ENCODE peak calls at places on chromosomes 4 and X, in four cellular contexts. U is HCT116, H is H1, S is HepG2. W is an unnamed sample.

GRCh38 chr4:88630756-88631155 is 38.5 kb downstream of the HERC3 start:
- DNase-seq in U (no peak), H (no peak), S (no peak), W (peak; percentile 45)

GRCh38 chr4:120198411-120198810 is 131.8 kb upstream of the MAD2L1 start:
- DNase-seq in U (no peak), H (no peak), S (no peak), W (no peak)

GRCh38 chr4:112765317-112765989 is 128.5 kb downstream of the LARP7 start:
- DNase-seq in U (peak; percentile 43), H (peak; percentile 9), S (peak; percentile 52), W (peak; percentile 5)

GRCh38 chrX:134622056-134622812 is 36.0 kb downstream of the PLAC1 start:
- DNase-seq in U (peak; percentile 23), H (peak; percentile 39), S (no peak), W (no peak)

GRCh38 chr4:38109896-38110295 is 149.7 kb downstream of the PTTG2 start:
- DNase-seq in U (no peak), H (no peak), S (peak; percentile 73), W (no peak)

GRCh38 chrX:132208422-132208821 is 10.8 kb downstream of the RAP2C start:
- DNase-seq in U (no peak), H (no peak), S (no peak), W (no peak)

GRCh38 chrX:107678957-107679740 is 50.8 kb downstream of the PRPS1 start:
- DNase-seq in U (no peak), H (no peak), S (no peak), W (no peak)

GRCh38 chr4:4270529-4270928 is 19.4 kb downstream of the LYAR start:
- DNase-seq in U (no peak), H (no peak), S (no peak), W (no peak)

GRCh38 chr4:80107374-80107773 is 34.3 kb upstream of the ANTXR2 start:
- DNase-seq in U (no peak), H (no peak), S (no peak), W (no peak)

GRCh38 chr4:165208741-165209388 is 1.5 kb downstream of the KLHL2 start:
- DNase-seq in U (no peak), H (no peak), S (no peak), W (no peak)

GRCh38 chr4:164350086-164350485 is 403.8 kb upstream of the SMIM31 start:
- DNase-seq in U (no peak), H (no peak), S (no peak), W (no peak)

GRCh38 chr4:109432676-109433075 is 939 bp upstream of the SEC24B start:
- DNase-seq in U (no peak), H (no peak), S (no peak), W (no peak)

GRCh38 chr4:36187723-36188333 is 56.5 kb downstream of the ARAP2 start:
- DNase-seq in U (peak; percentile 3), H (no peak), S (peak; percentile 1), W (peak; percentile 29)

GRCh38 chrX:152619897-152620296 is 17.8 kb upstream of the GABRQ start:
- DNase-seq in U (no peak), H (no peak), S (no peak), W (no peak)

GRCh38 chrX:24245201-24245600 is 68.7 kb downstream of the SUPT20HL2 start:
- DNase-seq in U (no peak), H (no peak), S (no peak), W (no peak)

GRCh38 chr4:19807505-19807904 is 444.2 kb upstream of the SLIT2 start:
- DNase-seq in U (no peak), H (no peak), S (no peak), W (no peak)

GRCh38 chr4:174828845-174829701 is at the start of gene GLRA3:
- DNase-seq in U (no peak), H (peak; percentile 93), S (peak; percentile 11), W (peak; percentile 51)

GRCh38 chr4:40264995-40265909 is 68.4 kb downstream of the RHOH start:
- DNase-seq in U (no peak), H (no peak), S (no peak), W (no peak)

GRCh38 chr4:88054229-88054628 is 46.8 kb downstream of the PKD2 start:
- DNase-seq in U (no peak), H (no peak), S (no peak), W (no peak)

GRCh38 chrX:46649421-46650260 is 76.1 kb downstream of the CHST7 start:
- DNase-seq in U (no peak), H (peak; percentile 13), S (no peak), W (peak; percentile 6)

GRCh38 chrX:2694868-2695267 is 3.8 kb downstream of the CD99 start:
- DNase-seq in U (no peak), H (no peak), S (no peak), W (no peak)

GRCh38 chrX:125289920-125290319 is 29.8 kb upstream of the TEX13C start:
- DNase-seq in U (no peak), H (no peak), S (no peak), W (no peak)

GRCh38 chr4:113437124-113437523 is 324.4 kb downstream of the CAMK2D start:
- DNase-seq in U (no peak), H (no peak), S (no peak), W (no peak)

GRCh38 chrX:99398578-99398977 is 1011.5 kb downstream of the PCDH19 start:
- DNase-seq in U (no peak), H (no peak), S (no peak), W (no peak)

GRCh38 chrX:72727846-72728245 is 13.7 kb upstream of the PHKA1 start:
- DNase-seq in U (no peak), H (no peak), S (no peak), W (no peak)

GRCh38 chr4:68407868-68408190 is 39.4 kb upstream of the TMPRSS11E start:
- DNase-seq in U (no peak), H (no peak), S (no peak), W (no peak)

GRCh38 chrX:120365320-120365719 is 3.4 kb downstream of the ATP1B4 start:
- DNase-seq in U (no peak), H (no peak), S (peak; percentile 6), W (peak; percentile 19)

GRCh38 chrX:131816551-131817136 is 206.5 kb upstream of the STK26 start:
- DNase-seq in U (no peak), H (no peak), S (no peak), W (no peak)

GRCh38 chrX:149707147-149707901 is 4.5 kb upstream of the MAGEA11 start:
- DNase-seq in U (no peak), H (no peak), S (no peak), W (no peak)
- TF ChIP-seq JUND in U (no peak), H (no peak), S (no peak), W (no peak)

GRCh38 chr4:8205749-8206611 is 6.9 kb downstream of the SH3TC1 start:
- DNase-seq in U (no peak), H (no peak), S (no peak), W (peak; percentile 12)
- TF ChIP-seq JUND in U (no peak), H (no peak), S (no peak), W (no peak)

GRCh38 chr4:26069218-26069617 is 155.2 kb downstream of the SMIM20 start:
- DNase-seq in U (no peak), H (no peak), S (peak; percentile 6), W (no peak)
- TF ChIP-seq JUND in U (no peak), H (no peak), S (no peak), W (no peak)

GRCh38 chr4:98524271-98524670 is 134.1 kb downstream of the TSPAN5 start:
- DNase-seq in U (no peak), H (no peak), S (no peak), W (no peak)
- TF ChIP-seq JUND in U (no peak), H (no peak), S (no peak), W (no peak)

GRCh38 chr4:65669981-65670330 is 333 bp downstream of the EPHA5 start:
- DNase-seq in U (no peak), H (no peak), S (no peak), W (no peak)

GRCh38 chr4:65668201-65669007 is 1.9 kb downstream of the EPHA5 start:
- DNase-seq in U (no peak), H (no peak), S (no peak), W (peak; percentile 6)

GRCh38 chr4:65669008-65669971 is 999 bp downstream of the EPHA5 start:
- DNase-seq in U (no peak), H (no peak), S (no peak), W (no peak)

GRCh38 chr4:65671402-65671801 is 1.1 kb upstream of the EPHA5 start:
- DNase-seq in U (no peak), H (no peak), S (peak; percentile 6), W (no peak)

DNA sequence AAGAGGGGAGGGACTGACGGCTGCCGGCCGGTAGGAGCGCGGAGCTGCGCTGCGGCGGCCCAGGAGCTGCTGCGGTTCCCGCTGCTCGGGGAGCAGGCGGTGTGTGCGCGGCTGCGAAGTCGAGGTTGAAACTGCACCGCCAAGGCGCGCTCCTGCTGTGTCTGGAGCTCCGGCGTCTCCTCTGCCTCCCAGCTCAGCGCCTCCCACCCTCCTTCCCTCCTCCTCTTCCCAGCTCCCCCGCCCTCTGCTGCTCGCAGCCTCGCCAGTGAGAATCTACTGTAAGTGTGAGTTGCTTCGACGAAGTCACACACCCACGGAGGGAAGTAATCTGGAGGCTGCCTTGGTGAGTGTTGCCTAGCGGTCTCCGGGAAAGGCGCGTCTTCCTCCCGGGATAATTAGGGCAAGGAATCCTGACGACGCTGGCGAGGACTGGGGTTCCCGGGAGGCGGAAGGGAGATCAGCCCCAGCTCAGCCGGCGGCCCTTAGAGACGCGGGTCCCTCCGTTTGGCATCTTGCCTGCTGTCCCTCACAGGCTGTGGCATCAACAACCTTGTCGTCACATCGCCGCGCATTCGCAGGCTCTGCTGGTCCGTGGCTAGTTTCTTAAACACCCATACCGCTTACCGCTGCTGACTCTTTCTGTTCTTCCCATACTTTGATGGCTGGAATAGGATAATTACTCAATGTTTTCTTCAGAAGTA is at the start of gene EPHA5:
- DNase-seq in U (no peak), H (peak; percentile 75), S (peak; percentile 3), W (peak; percentile 33)
- TF ChIP-seq JUND in U (no peak), H (no peak), S (no peak), W (no peak)